ENCODE peak calls at places on chromosome 15, in ten cellular contexts. K, Q, L, D, P, R, V, Y, B and M are unnamed samples.

GRCh38 chr15:68637755-68638405 is 59.1 kb downstream of the CORO2B start:
- DNase-seq in B (no peak), D (peak), V (peak), P (peak), L (no peak), R (no peak), K (no peak), Q (peak), Y (no peak), M (peak)

GRCh38 chr15:36347272-36347864 is 232.1 kb upstream of the CDIN1 start:
- DNase-seq in B (no peak), D (no peak), V (no peak), P (no peak), Q (no peak), L (no peak), K (no peak), Y (no peak), R (no peak), M (no peak)

GRCh38 chr15:83491486-83491885 is 44.3 kb downstream of the SH3GL3 start:
- DNase-seq in K (no peak), P (no peak), R (no peak), B (no peak), Y (no peak), Q (no peak), D (no peak), V (no peak), L (no peak), M (no peak)

GRCh38 chr15:67067161-67067853 is 1.9 kb downstream of the SMAD3 start:
- DNase-seq in Q (no peak), K (no peak), D (peak), R (no peak), P (peak), V (peak), B (no peak), L (no peak), Y (no peak), M (peak)

GRCh38 chr15:29396176-29396811 is 126.7 kb upstream of the NSMCE3 start:
- DNase-seq in D (no peak), K (no peak), R (no peak), B (no peak), V (no peak), L (no peak), P (no peak), Y (no peak), Q (no peak), M (no peak)

GRCh38 chr15:50438251-50438650 is 14.0 kb downstream of the USP8 start:
- DNase-seq in B (no peak), K (no peak), D (no peak), R (no peak), V (no peak), Y (no peak), Q (no peak), L (no peak), P (no peak), M (no peak)

GRCh38 chr15:68821190-68821897 is 649 bp upstream of the ANP32A start:
- DNase-seq in L (no peak), D (no peak), V (no peak), K (no peak), R (no peak), Y (no peak), P (peak), Q (no peak), B (no peak), M (no peak)

GRCh38 chr15:68606332-68606731 is 27.5 kb downstream of the CORO2B start:
- DNase-seq in V (no peak), R (no peak), P (no peak), K (no peak), B (no peak), L (no peak), Q (no peak), Y (no peak), D (peak), M (no peak)

GRCh38 chr15:38883987-38884386 is 319.4 kb upstream of the RASGRP1 start:
- DNase-seq in V (peak), R (no peak), K (no peak), L (no peak), D (peak), Y (no peak), P (peak), B (no peak), Q (no peak), M (no peak)

GRCh38 chr15:92803852-92804609 is 96.1 kb upstream of the CHD2 start:
- DNase-seq in R (no peak), B (peak), Q (peak), P (peak), Y (peak), K (peak), V (peak), L (peak), D (peak), M (peak)

GRCh38 chr15:34065261-34065660 is 26.3 kb upstream of the AVEN start:
- DNase-seq in Q (no peak), Y (no peak), L (no peak), K (no peak), P (no peak), V (no peak), R (no peak), D (no peak), B (no peak), M (no peak)

GRCh38 chr15:77285057-77285456 is 134.8 kb downstream of the PEAK1 start:
- DNase-seq in V (no peak), Y (no peak), K (no peak), L (no peak), P (no peak), B (no peak), R (no peak), Q (no peak), D (no peak), M (no peak)

GRCh38 chr15:98442901-98443300 is 205.4 kb upstream of the IGF1R start:
- DNase-seq in B (no peak), V (no peak), R (no peak), L (no peak), D (no peak), K (no peak), P (no peak), Y (no peak), Q (no peak), M (no peak)

GRCh38 chr15:69014454-69014853 is at the start of gene NOX5:
- DNase-seq in R (no peak), Y (no peak), K (no peak), P (peak), L (no peak), Q (no peak), B (no peak), V (peak), D (peak), M (no peak)

GRCh38 chr15:74630284-74631086 is 14.8 kb downstream of the CLK3 start:
- DNase-seq in Y (no peak), L (no peak), P (peak), Q (no peak), R (no peak), D (no peak), B (no peak), V (no peak), K (no peak), M (peak)

GRCh38 chr15:73930790-73931281 is 4.6 kb downstream of the LOXL1 start:
- DNase-seq in B (no peak), Q (peak), P (peak), V (peak), R (no peak), D (peak), Y (peak), L (no peak), K (no peak), M (no peak)

GRCh38 chr15:74776851-74777768 is 4.8 kb upstream of the CSK start:
- DNase-seq in P (peak), R (no peak), V (no peak), Q (no peak), L (peak), D (no peak), K (no peak), B (no peak), Y (no peak), M (peak)

GRCh38 chr15:75531041-75531450 is 48.1 kb downstream of the PTPN9 start:
- DNase-seq in Y (peak), Q (peak), L (no peak), R (no peak), D (peak), V (peak), P (peak), B (peak), K (no peak), M (peak)

GRCh38 chr15:75123395-75123794 is 78.3 kb upstream of the C15orf39 start:
- DNase-seq in Q (no peak), D (peak), R (no peak), B (no peak), K (no peak), P (peak), Y (no peak), V (peak), L (no peak), M (peak)

GRCh38 chr15:67869700-67870099 is 29.9 kb upstream of the RNU6-1 start:
- DNase-seq in V (no peak), K (no peak), D (no peak), Y (no peak), R (no peak), L (no peak), P (no peak), B (no peak), Q (no peak), M (no peak)

GRCh38 chr15:93929375-93930094 is 301.8 kb upstream of the MCTP2 start:
- DNase-seq in B (peak), Q (peak), V (peak), D (peak), P (peak), Y (peak), L (no peak), K (no peak), R (no peak), M (peak)

GRCh38 chr15:63324770-63325169 is 47.4 kb downstream of the APH1B start:
- DNase-seq in Q (no peak), Y (no peak), D (no peak), K (no peak), V (no peak), L (no peak), B (no peak), P (no peak), R (no peak), M (no peak)

GRCh38 chr15:85708402-85708932 is 86.3 kb downstream of the KLHL25 start:
- DNase-seq in L (no peak), Y (peak), B (no peak), R (no peak), V (no peak), K (peak), D (no peak), Q (no peak), P (no peak), M (no peak)

GRCh38 chr15:85710340-85710842 is 84.3 kb downstream of the KLHL25 start:
- DNase-seq in P (no peak), V (no peak), B (no peak), R (no peak), Y (no peak), Q (no peak), D (no peak), K (no peak), L (no peak), M (no peak)

GRCh38 chr15:85709250-85709649 is 85.5 kb downstream of the KLHL25 start:
- DNase-seq in K (no peak), R (no peak), B (no peak), D (no peak), Q (no peak), V (no peak), Y (no peak), L (no peak), P (no peak), M (no peak)

GRCh38 chr15:85706779-85707518 is 87.8 kb downstream of the KLHL25 start:
- DNase-seq in Q (no peak), L (peak), Y (peak), K (no peak), V (peak), P (peak), D (peak), R (no peak), B (no peak), M (peak)

GRCh38 chr15:85707519-85708338 is 87.0 kb downstream of the KLHL25 start:
- DNase-seq in Y (peak), B (no peak), P (peak), R (no peak), V (peak), Q (no peak), L (no peak), K (peak), D (peak), M (peak)
- H3K4me3 ChIP-seq in Y (peak), B (peak), P (peak), R (peak), V (peak), Q (peak), L (peak), K (peak), D (peak), M (peak)

DNA sequence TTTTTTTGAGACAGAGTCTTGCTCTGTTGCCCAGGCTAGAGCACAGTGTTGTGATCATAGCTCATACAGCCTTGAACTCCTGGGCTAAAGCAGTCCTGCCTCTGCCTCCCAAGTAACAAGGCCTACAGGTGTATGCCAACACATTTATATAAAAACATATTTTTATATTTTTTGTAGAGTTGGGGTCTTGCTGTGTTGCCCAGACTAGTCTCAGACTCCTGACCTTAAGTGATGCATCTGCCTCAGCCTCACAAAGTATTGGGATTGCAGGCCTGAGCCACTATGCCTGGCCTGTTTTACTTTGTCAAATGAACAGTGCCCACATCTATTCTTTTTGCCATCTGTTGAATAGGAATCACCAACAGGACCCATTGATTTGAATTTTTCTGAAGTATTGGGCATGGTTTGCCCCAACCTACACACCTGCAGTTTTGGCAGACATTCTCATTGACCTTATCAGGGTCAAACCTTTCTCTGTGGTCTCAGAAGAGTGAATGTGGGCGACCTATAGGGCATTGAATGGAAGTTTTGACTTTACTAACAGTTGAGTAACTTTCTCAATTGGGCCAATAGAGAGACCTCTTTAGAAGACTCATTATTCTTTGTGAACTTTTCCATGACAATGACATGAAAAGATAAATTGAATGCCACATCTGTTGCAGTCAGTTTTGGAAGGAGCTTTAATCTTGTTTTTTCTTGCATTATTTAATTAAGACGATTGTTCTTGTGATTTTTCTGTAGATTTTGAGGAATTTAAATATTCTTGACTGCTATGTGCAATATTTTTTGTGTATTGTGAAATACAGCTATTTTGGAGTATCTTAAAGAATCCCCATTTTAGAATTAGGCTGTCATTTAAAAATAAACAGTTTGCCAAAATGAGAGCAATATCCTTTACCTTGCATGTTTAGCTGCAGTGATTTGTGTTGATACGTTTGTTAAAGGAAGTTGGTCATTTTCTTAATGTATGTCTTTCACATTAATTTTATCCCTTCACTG is 2.7 kb downstream of the IREB2 start:
- DNase-seq in Y (no peak), B (no peak), L (no peak), D (no peak), R (no peak), P (no peak), K (no peak), Q (no peak), V (no peak), M (no peak)
- H3K4me3 ChIP-seq in Y (peak), B (no peak), L (no peak), D (no peak), R (no peak), P (no peak), K (no peak), Q (no peak), V (no peak), M (no peak)

GRCh38 chr15:64808785-64809453 is 16.5 kb downstream of the PIF1 start:
- DNase-seq in L (no peak), Y (no peak), K (no peak), B (no peak), P (no peak), R (no peak), V (no peak), Q (no peak), D (no peak), M (no peak)

GRCh38 chr15:64807751-64808222 is 17.7 kb downstream of the PIF1 start:
- DNase-seq in Y (no peak), D (no peak), K (no peak), P (no peak), Q (no peak), V (no peak), L (no peak), B (no peak), R (no peak), M (no peak)

GRCh38 chr15:64807051-64807749 is 18.2 kb downstream of the PIF1 start:
- DNase-seq in Y (no peak), Q (no peak), B (no peak), D (no peak), R (no peak), K (no peak), P (no peak), V (no peak), L (no peak), M (no peak)

GRCh38 chr15:64804619-64805018 is 20.8 kb downstream of the PIF1 start:
- DNase-seq in L (no peak), R (no peak), V (no peak), Q (no peak), D (no peak), K (no peak), Y (no peak), B (no peak), P (no peak), M (no peak)

GRCh38 chr15:64806509-64806908 is 18.9 kb downstream of the PIF1 start:
- DNase-seq in K (no peak), Y (no peak), B (no peak), R (no peak), D (no peak), Q (no peak), V (no peak), L (no peak), P (no peak), M (no peak)
- H3K4me3 ChIP-seq in K (no peak), Y (no peak), B (no peak), R (no peak), D (no peak), Q (no peak), V (no peak), L (no peak), P (no peak), M (no peak)

GRCh38 chr15:100210338-100210737 is 131.4 kb downstream of the ADAMTS17 start:
- DNase-seq in Q (no peak), D (no peak), B (no peak), P (no peak), R (no peak), Y (no peak), K (no peak), V (no peak), L (no peak), M (no peak)
- H3K4me3 ChIP-seq in Q (no peak), D (no peak), B (no peak), P (no peak), R (no peak), Y (no peak), K (no peak), V (no peak), L (no peak), M (no peak)